ENCODE peak calls at places on chromosomes 11 and 22, in four cellular contexts. G is AG09309; I is activated CD4-positive, CD25-positive, alpha-beta regulatory T cell; K is cardiac fibroblast. C is an unnamed sample.

GRCh38 chr22:20992056-20992442 is 9.9 kb downstream of the THAP7 start:
- DNase-seq in G (no peak), K (no peak), I (no peak), C (no peak)

GRCh38 chr11:34075178-34075820 is 23.8 kb downstream of the CAPRIN1 start:
- DNase-seq in K (peak), G (peak), I (no peak), C (no peak)

GRCh38 chr22:44746061-44746789 is 6.2 kb upstream of the ARHGAP8 start:
- DNase-seq in K (no peak), G (no peak), I (no peak), C (no peak)

GRCh38 chr11:10087621-10088225 is 206.3 kb downstream of the SBF2 start:
- DNase-seq in I (no peak), K (peak), G (no peak), C (no peak)

GRCh38 chr11:45688472-45689033 is 23.1 kb upstream of the CHST1 start:
- DNase-seq in I (no peak), G (no peak), K (no peak), C (no peak)

GRCh38 chr11:135074397-135074998 is 662.5 kb upstream of the B3GAT1 start:
- DNase-seq in I (no peak), K (peak), G (no peak), C (no peak)

GRCh38 chr22:47918276-47918928 is 1156.0 kb downstream of the TBC1D22A start:
- DNase-seq in G (no peak), K (no peak), I (no peak), C (no peak)

GRCh38 chr11:17613983-17614382 is 66.9 kb downstream of the OTOG start:
- DNase-seq in G (no peak), I (no peak), K (no peak), C (no peak)

GRCh38 chr11:66188580-66188979 is 79.9 kb upstream of the RAB1B start:
- DNase-seq in K (peak), G (peak), I (no peak), C (no peak)

GRCh38 chr22:47197735-47198500 is 435.5 kb downstream of the TBC1D22A start:
- DNase-seq in G (no peak), K (no peak), I (no peak), C (no peak)

C was measured in D721Med.